ENCODE peak calls at places on chromosomes 3 and 15, in eight cellular contexts. L is right cardiac atrium; T is PC-9; Z is transverse colon; P is stomach; K is endodermal cell; A is CD8-positive, alpha-beta memory T cell; W is Peyer's patch. M is an unnamed sample. For H3K4me1, the result is how much of the 10 kb centered on the place peaks cover.

GRCh38 chr3:49133226-49133951 is 539 bp upstream of the LAMB2 start:
- DNase-seq in L (peak), T (peak), Z (peak), P (peak), K (peak), A (no peak), W (peak), M (peak)

GRCh38 chr3:194204036-194204792 is 68.3 kb downstream of the HES1 start:
- DNase-seq in L (peak), T (peak), Z (no peak), P (no peak), K (peak), A (no peak), W (no peak), M (no peak)

GRCh38 chr3:126972866-126973265 is 10.0 kb upstream of the PLXNA1 start:
- DNase-seq in L (peak), T (no peak), Z (no peak), P (no peak), K (no peak), A (no peak), W (no peak), M (no peak)

GRCh38 chr15:55434989-55435825 is 26.9 kb downstream of the PIERCE2 start:
- DNase-seq in L (no peak), T (peak), Z (no peak), P (no peak), K (no peak), A (no peak), W (no peak), M (peak)

GRCh38 chr3:136070334-136070733 is 104.8 kb downstream of the PPP2R3A start:
- DNase-seq in L (no peak), T (no peak), Z (no peak), P (no peak), K (no peak), A (no peak), W (no peak), M (peak)

GRCh38 chr3:129230311-129231019 is 18.9 kb upstream of the COPG1 start:
- DNase-seq in L (no peak), T (peak), Z (no peak), P (no peak), K (no peak), A (no peak), W (peak), M (peak)

GRCh38 chr3:46447535-46447934 is 17.2 kb downstream of the LTF start:
- DNase-seq in L (no peak), T (no peak), Z (no peak), P (no peak), K (no peak), A (no peak), W (no peak), M (no peak)

GRCh38 chr3:171177553-171177952 is 151.0 kb upstream of the SLC2A2 start:
- DNase-seq in L (no peak), T (no peak), Z (no peak), P (no peak), K (no peak), A (no peak), W (no peak), M (no peak)

GRCh38 chr15:87477759-87478687 is 778.5 kb downstream of the NTRK3 start:
- DNase-seq in L (peak), T (peak), Z (no peak), P (no peak), K (peak), A (no peak), W (peak), M (no peak)

GRCh38 chr15:65580287-65580686 is 30.6 kb downstream of the INTS14 start:
- DNase-seq in L (no peak), T (no peak), Z (no peak), P (no peak), K (peak), A (no peak), W (no peak), M (peak)

GRCh38 chr15:85616549-85616948 is 178.2 kb downstream of the KLHL25 start:
- DNase-seq in L (no peak), T (no peak), Z (no peak), P (no peak), K (no peak), A (no peak), W (no peak), M (no peak)

DNA sequence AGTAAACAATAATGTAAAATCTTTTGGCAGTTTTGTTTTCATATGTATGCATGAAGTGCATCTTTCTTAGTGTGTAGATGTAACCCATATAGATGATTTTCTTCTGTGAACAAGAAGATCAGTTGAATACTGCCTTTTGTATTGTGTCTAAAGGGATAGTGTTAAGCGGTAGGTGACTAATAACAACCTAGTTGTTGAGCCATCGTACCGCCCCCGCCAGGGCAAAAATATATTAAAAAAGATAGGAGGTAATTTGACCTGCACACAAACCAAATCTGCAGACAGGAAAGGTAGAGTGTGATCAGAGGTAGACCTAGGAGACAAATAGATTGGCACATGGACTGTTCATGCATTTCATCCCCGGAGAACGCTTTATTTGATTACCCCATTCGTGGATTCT is 3.3 kb upstream of the GMNC start:
- DNase-seq in L (no peak), T (no peak), Z (no peak), P (no peak), K (peak), A (no peak), W (no peak), M (no peak)
- H3K27ac ChIP-seq in L (no peak), T (no peak), Z (no peak), P (no peak), K (no peak), A (no peak), W (no peak), M (no peak)

GRCh38 chr3:65614585-65614984 is 424.1 kb downstream of the MAGI1 start:
- DNase-seq in L (no peak), T (no peak), Z (no peak), P (no peak), K (no peak), A (no peak), W (no peak), M (no peak)

GRCh38 chr3:65616563-65616962 is 422.2 kb downstream of the MAGI1 start:
- DNase-seq in L (no peak), T (no peak), Z (no peak), P (no peak), K (no peak), A (no peak), W (no peak), M (no peak)

GRCh38 chr3:65617209-65617608 is 421.5 kb downstream of the MAGI1 start:
- DNase-seq in L (no peak), T (no peak), Z (no peak), P (no peak), K (no peak), A (no peak), W (no peak), M (no peak)

GRCh38 chr3:65617787-65618186 is 420.9 kb downstream of the MAGI1 start:
- DNase-seq in L (no peak), T (no peak), Z (no peak), P (no peak), K (no peak), A (no peak), W (no peak), M (no peak)

GRCh38 chr3:65615329-65615728 is 423.4 kb downstream of the MAGI1 start:
- DNase-seq in L (no peak), T (no peak), Z (no peak), P (no peak), K (no peak), A (no peak), W (no peak), M (no peak)
- H3K4me1 ChIP-seq in L (under half), T (under half), Z (under half), P (under half), K (under half), A (under half), W (under half), M (under half)

DNA sequence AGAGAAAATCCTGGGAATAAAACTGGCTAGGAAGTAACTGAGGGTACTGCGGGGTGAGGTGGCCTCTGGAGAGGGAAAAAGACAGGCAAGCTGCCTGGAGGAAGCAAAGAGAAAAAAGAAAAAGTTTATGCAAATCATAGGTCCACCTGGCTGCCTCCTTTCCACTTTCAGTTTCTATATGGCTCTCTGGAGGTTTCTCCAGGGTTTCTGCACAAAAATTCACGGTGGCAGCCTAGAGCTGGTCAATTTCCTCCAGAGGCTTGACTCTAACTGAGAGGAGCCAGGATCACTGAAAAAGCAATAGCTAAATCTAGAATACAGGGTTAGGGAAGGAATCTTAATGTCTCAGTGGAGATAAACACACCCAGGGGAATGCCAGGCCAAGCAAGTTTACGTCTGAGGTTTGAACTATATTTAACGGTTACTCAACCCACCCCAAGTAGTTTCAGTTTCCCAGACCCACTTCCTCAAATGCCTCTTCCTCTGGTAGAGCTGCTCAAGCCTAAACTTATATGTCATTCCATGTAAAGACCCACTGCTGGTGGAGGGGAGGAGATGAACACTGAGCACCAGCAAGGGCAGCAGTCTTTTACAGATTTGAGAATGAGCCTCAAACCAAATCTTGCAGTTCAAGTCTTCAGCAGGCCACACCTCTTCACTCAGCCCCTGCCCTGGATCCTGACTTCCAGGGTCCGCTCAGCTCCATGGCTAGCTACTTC is 5.7 kb downstream of the LYSMD2 start:
- DNase-seq in L (no peak), T (peak), Z (peak), P (peak), K (no peak), A (peak), W (peak), M (no peak)
- H3K27ac ChIP-seq in L (peak), T (peak), Z (peak), P (peak), K (no peak), A (peak), W (peak), M (peak)

DNA sequence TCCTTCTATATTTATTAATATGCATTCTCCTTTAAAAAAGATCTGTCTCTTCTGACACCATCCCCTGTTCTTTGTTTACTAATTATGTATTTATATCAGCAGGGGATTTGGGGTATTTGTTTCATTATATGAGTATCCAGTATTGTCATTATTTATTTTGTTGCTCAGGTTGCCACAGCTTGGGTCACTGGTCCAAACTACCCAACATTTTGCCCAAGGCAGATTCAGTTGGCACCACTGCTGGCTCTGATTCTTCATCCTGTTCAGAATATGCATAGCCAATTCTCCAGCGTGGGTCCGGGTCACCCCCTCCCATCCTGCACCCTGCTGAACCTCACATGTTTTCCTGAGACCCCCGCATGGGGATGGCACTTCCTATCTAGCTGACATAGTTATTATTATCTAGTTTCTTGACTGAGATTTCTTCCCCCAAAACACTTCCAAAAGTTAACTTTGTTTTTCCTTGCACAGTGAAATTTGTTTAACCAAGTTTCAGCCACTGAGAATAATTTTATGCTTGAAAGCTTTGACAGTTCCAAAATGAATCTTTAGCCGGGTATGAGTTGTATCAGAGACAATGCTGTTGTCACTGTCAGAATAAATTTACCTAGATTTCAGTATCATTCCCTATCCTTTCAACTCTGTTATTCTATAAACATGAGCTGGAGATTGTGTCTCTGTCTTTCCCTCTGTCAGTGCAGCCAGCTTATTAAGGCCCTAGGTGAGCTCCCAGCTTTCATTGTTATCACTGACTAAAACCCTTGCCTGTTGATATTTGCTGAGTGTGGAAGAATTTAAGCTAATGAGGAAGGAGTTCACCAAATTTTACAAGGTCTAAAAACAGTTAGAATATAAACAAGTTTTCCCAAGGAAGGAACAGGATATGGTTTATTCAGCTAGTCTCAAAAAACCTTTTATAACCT is 70.3 kb downstream of the TGFBR2 start:
- DNase-seq in L (no peak), T (no peak), Z (no peak), P (no peak), K (no peak), A (no peak), W (no peak), M (no peak)
- H3K4me1 ChIP-seq in L (under half), T (under half), Z (under half), P (under half), K (under half), A (half or more), W (under half), M (under half)

GRCh38 chr3:43526956-43527355 is 94.9 kb downstream of the ANO10 start:
- DNase-seq in L (no peak), T (no peak), Z (no peak), P (no peak), K (no peak), A (no peak), W (no peak), M (no peak)

GRCh38 chr3:43525941-43526607 is 95.7 kb downstream of the ANO10 start:
- DNase-seq in L (peak), T (no peak), Z (no peak), P (no peak), K (no peak), A (no peak), W (no peak), M (no peak)

GRCh38 chr3:43531835-43532234 is 90.0 kb downstream of the ANO10 start:
- DNase-seq in L (no peak), T (no peak), Z (no peak), P (no peak), K (no peak), A (no peak), W (no peak), M (no peak)

GRCh38 chr3:43525376-43525775 is 96.4 kb downstream of the ANO10 start:
- DNase-seq in L (no peak), T (no peak), Z (no peak), P (no peak), K (no peak), A (no peak), W (no peak), M (no peak)

DNA sequence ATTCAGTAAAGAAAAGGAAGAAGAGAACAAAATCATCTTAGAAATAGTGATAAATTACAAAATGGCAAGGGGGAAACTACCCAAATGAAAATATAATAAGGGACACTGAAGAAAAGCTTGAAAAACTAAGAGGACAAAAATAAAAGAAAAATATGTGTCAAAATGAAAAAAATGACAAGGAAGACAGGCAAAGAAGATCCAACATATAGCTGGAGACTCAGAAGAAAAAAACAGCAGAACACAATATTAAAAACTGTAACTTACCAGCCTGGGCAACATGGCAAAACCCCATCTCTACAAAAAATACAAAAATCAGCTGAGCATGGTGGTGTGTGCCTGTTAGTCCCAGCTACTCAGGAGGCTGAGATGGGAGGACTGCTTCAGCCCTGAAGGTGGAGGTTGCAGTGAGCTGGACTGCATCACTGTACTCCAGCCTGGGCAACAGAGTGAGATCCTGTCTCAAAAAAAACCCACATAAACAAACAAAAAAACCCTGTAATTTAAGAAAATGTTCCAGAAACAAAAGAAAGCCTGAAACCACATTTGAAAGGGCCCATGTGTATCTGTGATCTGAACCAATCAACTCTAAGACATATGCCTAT is 93.2 kb downstream of the ANO10 start:
- DNase-seq in L (no peak), T (no peak), Z (no peak), P (no peak), K (no peak), A (no peak), W (no peak), M (no peak)
- H3K27ac ChIP-seq in L (no peak), T (no peak), Z (no peak), P (no peak), K (no peak), A (no peak), W (no peak), M (no peak)

DNA sequence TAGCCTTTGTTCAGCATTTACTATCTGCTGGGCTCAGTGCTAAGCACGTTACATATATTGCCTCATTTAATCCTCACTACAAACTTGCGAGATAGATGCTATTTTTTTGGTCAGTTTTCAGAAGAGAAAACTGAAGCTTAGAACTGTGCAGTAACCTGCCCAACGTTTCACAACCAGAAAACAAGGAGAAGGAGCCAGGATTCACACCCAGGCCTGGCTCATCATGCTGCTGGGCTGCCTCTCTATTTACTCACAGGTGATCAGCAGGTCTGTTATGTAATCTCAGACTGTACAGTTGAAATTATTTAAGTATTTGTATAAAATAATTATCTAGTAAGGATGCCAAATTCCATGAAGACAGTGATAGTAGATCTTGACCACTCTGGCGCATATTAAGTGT is 24.3 kb upstream of the SPTSSB start:
- DNase-seq in L (no peak), T (no peak), Z (no peak), P (no peak), K (no peak), A (no peak), W (no peak), M (no peak)
- H3K4me1 ChIP-seq in L (under half), T (under half), Z (under half), P (under half), K (under half), A (under half), W (under half), M (under half)

GRCh38 chr3:116474356-116475200 is 29.3 kb upstream of the LSAMP start:
- DNase-seq in L (no peak), T (no peak), Z (no peak), P (no peak), K (peak), A (no peak), W (no peak), M (no peak)

GRCh38 chr3:116469546-116469945 is 24.3 kb upstream of the LSAMP start:
- DNase-seq in L (no peak), T (no peak), Z (no peak), P (no peak), K (no peak), A (no peak), W (no peak), M (no peak)

GRCh38 chr3:116470589-116470988 is 25.3 kb upstream of the LSAMP start:
- DNase-seq in L (no peak), T (no peak), Z (no peak), P (no peak), K (no peak), A (no peak), W (no peak), M (no peak)

DNA sequence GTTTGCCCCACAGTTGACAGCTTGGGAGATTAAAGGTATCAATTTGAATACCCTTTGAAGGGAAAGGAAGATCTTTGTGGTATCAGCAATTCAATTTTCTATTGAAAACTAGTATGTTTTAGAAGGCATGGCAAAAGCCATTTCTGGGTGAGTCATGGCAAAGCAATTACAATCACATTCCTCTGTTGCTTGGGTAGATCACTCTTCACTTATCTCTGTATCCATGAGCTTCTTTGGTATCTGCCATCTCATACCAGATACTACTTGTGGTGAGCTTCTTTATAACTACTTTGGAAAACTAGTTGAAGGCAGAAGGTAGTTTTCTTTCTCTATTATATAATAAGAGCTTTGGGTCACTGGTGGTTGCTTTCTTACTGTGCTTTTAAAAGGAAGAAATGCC is 28.3 kb upstream of the LSAMP start:
- DNase-seq in L (no peak), T (no peak), Z (no peak), P (no peak), K (no peak), A (no peak), W (no peak), M (no peak)
- H3K27ac ChIP-seq in L (no peak), T (no peak), Z (no peak), P (no peak), K (no peak), A (no peak), W (no peak), M (no peak)